ENCODE peak calls at places on chromosomes 16 and 17, in six cellular contexts. L, G, U, Y, S and A are unnamed samples.

GRCh38 chr17:77326636-77327035 is 185.9 kb downstream of the SEC14L1 start:
- DNase-seq in L (no peak), G (no peak), U (no peak), S (no peak), Y (no peak), A (peak)

GRCh38 chr17:37067555-37068111 is 118.9 kb downstream of the AATF start:
- DNase-seq in Y (no peak), U (peak), L (peak), G (no peak), S (peak), A (no peak)

GRCh38 chr16:65618931-65619330 is 497.1 kb upstream of the CDH11 start:
- DNase-seq in L (no peak), S (no peak), U (no peak), Y (no peak), G (no peak), A (no peak)

GRCh38 chr17:31391496-31391949 is at the start of gene RAB11FIP4:
- DNase-seq in L (no peak), U (no peak), Y (no peak), S (no peak), G (no peak), A (no peak)

GRCh38 chr17:50274142-50274944 is at the start of gene TMEM92:
- DNase-seq in L (peak), U (no peak), Y (no peak), G (no peak), S (no peak), A (no peak)

GRCh38 chr17:74417178-74418045 is 14.5 kb upstream of the GPRC5C start:
- DNase-seq in Y (no peak), S (no peak), G (no peak), U (no peak), L (peak), A (no peak)

GRCh38 chr17:57269052-57269451 is 12.7 kb downstream of the MSI2 start:
- DNase-seq in G (no peak), U (no peak), L (no peak), Y (no peak), S (no peak), A (no peak)

GRCh38 chr16:46783800-46784199 is 35.7 kb upstream of the MYLK3 start:
- DNase-seq in L (no peak), S (no peak), U (no peak), G (no peak), Y (no peak), A (no peak)

GRCh38 chr17:81460856-81461460 is 51.6 kb downstream of the ACTG1 start:
- DNase-seq in S (no peak), Y (no peak), G (no peak), U (no peak), L (peak), A (no peak)

GRCh38 chr16:57261806-57262205 is 16.7 kb downstream of the ARL2BP start:
- DNase-seq in G (no peak), Y (no peak), U (no peak), S (no peak), L (no peak), A (peak)

GRCh38 chr17:78357177-78357586 is 2.7 kb downstream of the SOCS3 start:
- DNase-seq in G (no peak), L (no peak), Y (no peak), U (no peak), S (peak), A (no peak)

GRCh38 chr17:673200-673681 is 41.4 kb downstream of the VPS53 start:
- DNase-seq in Y (no peak), G (no peak), U (no peak), L (no peak), S (no peak), A (no peak)

GRCh38 chr17:76565728-76566612 is 19.7 kb downstream of the ST6GALNAC2 start:
- DNase-seq in S (no peak), L (no peak), U (no peak), Y (no peak), G (no peak), A (no peak)

GRCh38 chr17:72446525-72447250 is 325.9 kb downstream of the SOX9 start:
- DNase-seq in S (no peak), Y (no peak), G (no peak), U (no peak), L (peak), A (no peak)

GRCh38 chr16:72532896-72533295 is 360.9 kb upstream of the PMFBP1 start:
- DNase-seq in Y (no peak), S (no peak), L (no peak), G (no peak), U (no peak), A (no peak)

GRCh38 chr17:79874329-79874981 is 35.2 kb upstream of the CBX4 start:
- DNase-seq in G (no peak), L (peak), Y (peak), U (no peak), S (no peak), A (no peak)

GRCh38 chr17:82282239-82283207 is 9.0 kb upstream of the CSNK1D start:
- DNase-seq in L (no peak), Y (no peak), S (no peak), U (no peak), G (no peak), A (no peak)

GRCh38 chr17:81039854-81040758 is 5.2 kb downstream of the BAIAP2 start:
- DNase-seq in U (no peak), G (no peak), S (no peak), L (peak), Y (no peak), A (no peak)

GRCh38 chr16:68406458-68407041 is 41.8 kb downstream of the SMPD3 start:
- DNase-seq in L (no peak), G (no peak), S (no peak), Y (no peak), U (no peak), A (no peak)

GRCh38 chr17:5587431-5588032 is 3.2 kb upstream of the NLRP1 start:
- DNase-seq in S (peak), L (peak), U (peak), Y (peak), G (peak), A (no peak)

GRCh38 chr16:23496826-23497542 is 13.3 kb downstream of the GGA2 start:
- DNase-seq in U (no peak), L (no peak), Y (no peak), G (peak), S (no peak), A (no peak)

GRCh38 chr17:31453896-31454295 is 62.4 kb downstream of the RAB11FIP4 start:
- DNase-seq in L (no peak), G (no peak), S (no peak), U (no peak), Y (no peak), A (no peak)

GRCh38 chr16:31428638-31429247 is 583 bp upstream of the COX6A2 start:
- DNase-seq in Y (no peak), U (no peak), L (no peak), G (no peak), S (no peak), A (no peak)

GRCh38 chr17:8420041-8420934 is 15.4 kb upstream of the NDEL1 start:
- DNase-seq in U (no peak), G (peak), L (peak), Y (no peak), S (peak), A (no peak)

GRCh38 chr17:80151333-80151732 is 4.4 kb upstream of the EIF4A3 start:
- DNase-seq in L (no peak), G (no peak), S (no peak), Y (no peak), U (no peak), A (no peak)

GRCh38 chr17:32341857-32342602 is at the start of gene C17orf75:
- DNase-seq in L (peak), S (peak), Y (peak), U (peak), G (peak), A (peak)

GRCh38 chr16:89655062-89655643 is 2.4 kb downstream of the CHMP1A start:
- DNase-seq in Y (no peak), G (no peak), S (no peak), L (no peak), U (no peak), A (no peak)

GRCh38 chr16:66706506-66706880 is 9.9 kb upstream of the CMTM4 start:
- DNase-seq in G (no peak), U (no peak), Y (no peak), S (no peak), L (no peak), A (no peak)

GRCh38 chr16:84749072-84749471 is 49.3 kb downstream of the USP10 start:
- DNase-seq in G (no peak), Y (no peak), U (no peak), S (no peak), L (no peak), A (no peak)

GRCh38 chr17:40936437-40936971 is 942 bp downstream of the KRT23 start:
- DNase-seq in U (no peak), Y (no peak), L (peak), S (no peak), G (no peak), A (no peak)

GRCh38 chr17:173064-173911 is 8.2 kb downstream of the DOC2B start:
- DNase-seq in S (no peak), U (no peak), G (no peak), Y (no peak), L (no peak), A (no peak)

GRCh38 chr16:2816751-2817495 is at the start of gene PRSS21:
- DNase-seq in Y (peak), S (no peak), G (no peak), L (no peak), U (no peak), A (no peak)

GRCh38 chr16:28001184-28001583 is 62.3 kb downstream of the GSG1L start:
- DNase-seq in U (no peak), Y (no peak), L (no peak), G (no peak), S (no peak), A (no peak)

GRCh38 chr16:57192720-57193486 is 6.8 kb downstream of the RSPRY1 start:
- DNase-seq in Y (no peak), G (no peak), L (no peak), U (no peak), S (no peak), A (no peak)